ENCODE peak calls at places on chromosome 9, in six cellular contexts. O, K, D, Z, M and F are unnamed samples.

GRCh38 chr9:124776952-124777645 is at the start of gene OLFML2A:
- DNase-seq in O (peak), Z (peak), K (peak), M (no peak), D (peak), F (no peak)

GRCh38 chr9:133787749-133788015 is 49.5 kb upstream of the SARDH start:
- DNase-seq in D (no peak), K (no peak), O (no peak), M (peak), Z (no peak), F (no peak)

GRCh38 chr9:94713446-94714185 is 12.9 kb upstream of the AOPEP start:
- DNase-seq in K (no peak), O (no peak), D (no peak), M (no peak), Z (no peak), F (no peak)

GRCh38 chr9:132243156-132244074 is 81.6 kb downstream of the NTNG2 start:
- DNase-seq in M (no peak), D (no peak), Z (peak), O (no peak), K (no peak), F (peak)

GRCh38 chr9:113563856-113564514 is 100.5 kb downstream of the RGS3 start:
- DNase-seq in O (peak), Z (no peak), D (no peak), M (no peak), K (no peak), F (no peak)

GRCh38 chr9:28445211-28445610 is 871.9 kb upstream of the C9orf72 start:
- DNase-seq in M (no peak), D (no peak), Z (no peak), O (no peak), K (no peak), F (no peak)

GRCh38 chr9:71876106-71876505 is 34.9 kb downstream of the ABHD17B start:
- DNase-seq in Z (no peak), O (no peak), K (no peak), M (no peak), D (no peak), F (no peak)

GRCh38 chr9:114099523-114100270 is 605 bp upstream of the KIF12 start:
- DNase-seq in Z (no peak), M (no peak), O (no peak), D (no peak), K (no peak), F (peak)

GRCh38 chr9:76453785-76454184 is 5.2 kb upstream of the GCNT1 start:
- DNase-seq in K (no peak), Z (no peak), O (no peak), D (no peak), M (no peak), F (no peak)

GRCh38 chr9:112325600-112325999 is 7.8 kb downstream of the PTBP3 start:
- DNase-seq in M (no peak), D (no peak), Z (no peak), O (no peak), K (no peak), F (no peak)

GRCh38 chr9:94018628-94019027 is 63.5 kb upstream of the BARX1 start:
- DNase-seq in Z (no peak), M (no peak), K (no peak), D (no peak), O (no peak), F (no peak)

GRCh38 chr9:38010918-38011704 is 57.9 kb downstream of the SHB start:
- DNase-seq in Z (no peak), K (no peak), D (no peak), M (no peak), O (no peak), F (no peak)

GRCh38 chr9:98927724-98928123 is 16.0 kb upstream of the COL15A1 start:
- DNase-seq in Z (peak), O (no peak), M (no peak), D (no peak), K (no peak), F (no peak)

GRCh38 chr9:83981126-83981871 is 694 bp downstream of the RMI1 start:
- DNase-seq in K (no peak), Z (peak), M (peak), O (no peak), D (peak), F (peak)

GRCh38 chr9:134962065-134962997 is 44.6 kb upstream of the FCN1 start:
- DNase-seq in M (no peak), O (peak), D (no peak), K (no peak), Z (no peak), F (no peak)

GRCh38 chr9:88905506-88905905 is 85.8 kb upstream of the S1PR3 start:
- DNase-seq in Z (no peak), O (no peak), M (no peak), K (no peak), D (no peak), F (no peak)

GRCh38 chr9:14652729-14653377 is 40.4 kb downstream of the ZDHHC21 start:
- DNase-seq in D (peak), O (no peak), M (no peak), K (no peak), Z (no peak), F (peak)

GRCh38 chr9:20276762-20277161 is 345.5 kb downstream of the MLLT3 start:
- DNase-seq in M (no peak), D (no peak), O (no peak), K (no peak), Z (no peak), F (no peak)

GRCh38 chr9:83714316-83714715 is 6.6 kb upstream of the UBQLN1 start:
- DNase-seq in Z (no peak), O (no peak), D (no peak), K (no peak), M (no peak), F (no peak)

GRCh38 chr9:84673806-84674205 is 4.3 kb downstream of the NTRK2 start:
- DNase-seq in Z (no peak), K (no peak), D (no peak), M (no peak), O (no peak), F (no peak)

GRCh38 chr9:91163773-91164471 is 197.8 kb downstream of the AUH start:
- DNase-seq in M (no peak), D (no peak), K (no peak), O (no peak), Z (no peak), F (no peak)

GRCh38 chr9:105426657-105427056 is 21.2 kb upstream of the FSD1L start:
- DNase-seq in D (no peak), Z (no peak), O (no peak), M (no peak), K (no peak), F (no peak)

GRCh38 chr9:8053501-8053900 is 253.9 kb upstream of the DMAC1 start:
- DNase-seq in Z (no peak), K (no peak), M (no peak), D (no peak), O (no peak), F (no peak)

GRCh38 chr9:134130503-134131375 is 5.1 kb upstream of the WDR5 start:
- DNase-seq in K (peak), M (peak), D (no peak), Z (peak), O (peak), F (peak)

GRCh38 chr9:131554088-131554864 is 9.0 kb downstream of the PRRT1B start:
- DNase-seq in M (no peak), K (no peak), O (no peak), Z (no peak), D (no peak), F (no peak)

GRCh38 chr9:6896562-6896961 is 138.8 kb downstream of the KDM4C start:
- DNase-seq in K (no peak), D (no peak), Z (no peak), M (no peak), O (no peak), F (no peak)

GRCh38 chr9:86939311-86939710 is 8.0 kb downstream of the GAS1 start:
- DNase-seq in O (no peak), D (no peak), Z (no peak), K (no peak), M (no peak), F (no peak)

GRCh38 chr9:134661791-134662142 is 20.2 kb downstream of the COL5A1 start:
- DNase-seq in D (no peak), M (no peak), Z (no peak), K (no peak), O (no peak), F (peak)

GRCh38 chr9:115891929-115892328 is 261.7 kb upstream of the PAPPA start:
- DNase-seq in K (no peak), Z (no peak), O (no peak), D (no peak), M (no peak), F (no peak)

GRCh38 chr9:14560194-14560593 is 133.0 kb downstream of the ZDHHC21 start:
- DNase-seq in Z (no peak), D (no peak), M (no peak), O (no peak), K (no peak), F (no peak)

GRCh38 chr9:134373953-134374300 is 47.7 kb downstream of the RXRA start:
- DNase-seq in M (no peak), D (no peak), O (no peak), K (no peak), Z (peak), F (no peak)

GRCh38 chr9:109699019-109699418 is 81.0 kb upstream of the PALM2AKAP2 start:
- DNase-seq in K (no peak), M (no peak), Z (no peak), O (no peak), D (no peak), F (no peak)

GRCh38 chr9:133112361-133113026 is 8.5 kb downstream of the RALGDS start:
- DNase-seq in K (no peak), D (no peak), Z (peak), M (no peak), O (no peak), F (no peak)

GRCh38 chr9:5425006-5425628 is 12.6 kb downstream of the PLGRKT start:
- DNase-seq in O (no peak), Z (no peak), D (peak), K (no peak), M (no peak), F (no peak)

GRCh38 chr9:129835128-129835859 is at the start of the genes C9orf78 and USP20:
- DNase-seq in Z (peak), D (peak), K (peak), O (peak), M (peak), F (peak)
- TF ChIP-seq CTCF in Z (no peak), D (no peak), K (no peak), O (no peak), M (no peak), F (no peak)

GRCh38 chr9:127847833-127848755 is 6.4 kb downstream of the ENG start:
- DNase-seq in Z (no peak), O (no peak), M (no peak), D (no peak), K (no peak), F (no peak)
- TF ChIP-seq POLR2A in Z (no peak), O (no peak), M (no peak), D (no peak), K (no peak), F (no peak)

GRCh38 chr9:136401173-136401922 is 1.4 kb upstream of the SNAPC4 start:
- DNase-seq in O (no peak), Z (no peak), M (no peak), D (no peak), K (no peak), F (no peak)

GRCh38 chr9:136398286-136398685 is 1.7 kb downstream of the SNAPC4 start:
- DNase-seq in O (no peak), M (no peak), K (no peak), Z (no peak), D (no peak), F (no peak)

GRCh38 chr9:136402067-136402466 is 2.1 kb upstream of the SNAPC4 start:
- DNase-seq in K (no peak), Z (no peak), D (no peak), O (no peak), M (no peak), F (no peak)

GRCh38 chr9:136399176-136400037 is 563 bp downstream of the SNAPC4 start:
- DNase-seq in D (no peak), M (no peak), Z (no peak), K (no peak), O (no peak), F (peak)

DNA sequence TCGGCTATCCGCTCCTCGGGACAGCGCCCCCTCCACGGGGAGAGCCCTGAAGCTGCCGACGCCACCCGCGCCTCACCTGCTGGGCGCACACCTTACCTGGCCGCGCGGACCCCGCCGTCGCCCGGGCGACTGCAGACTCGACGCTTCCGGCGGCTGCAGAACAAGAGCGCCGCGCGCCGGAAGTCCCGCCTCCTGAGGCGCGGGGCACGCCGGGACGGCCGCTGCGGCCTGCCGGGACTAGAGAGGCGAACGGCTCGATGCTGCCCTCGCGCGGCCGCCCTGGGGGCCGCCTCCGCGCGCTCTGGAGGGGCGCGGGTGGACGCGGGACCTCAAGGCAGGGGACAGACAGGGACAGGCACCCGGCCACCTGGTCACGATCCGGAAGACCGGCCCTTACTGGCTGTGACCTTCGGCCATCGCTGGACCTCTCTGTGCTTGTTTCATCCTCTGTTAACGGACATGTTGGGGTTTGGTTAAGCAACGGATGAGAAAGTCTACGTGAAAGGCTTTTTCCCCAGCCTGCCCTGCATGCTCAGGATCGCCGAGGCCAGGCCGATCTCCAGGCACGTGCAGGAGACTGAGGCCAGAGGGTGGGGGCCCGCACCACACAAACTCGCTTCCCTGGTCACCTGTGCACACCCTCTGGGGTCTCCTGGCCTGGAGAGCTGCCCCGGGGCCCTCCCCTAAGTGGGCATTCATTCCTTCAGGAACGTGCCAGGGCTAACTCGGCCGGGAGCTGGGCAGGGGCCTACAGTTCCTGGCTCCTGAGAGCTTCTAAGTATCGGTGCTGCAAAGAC is at the start of gene SNAPC4:
- DNase-seq in D (peak), Z (peak), M (peak), K (peak), O (peak), F (peak)
- TF ChIP-seq CTCF in D (peak), Z (peak), M (peak), K (peak), O (peak), F (peak)

DNA sequence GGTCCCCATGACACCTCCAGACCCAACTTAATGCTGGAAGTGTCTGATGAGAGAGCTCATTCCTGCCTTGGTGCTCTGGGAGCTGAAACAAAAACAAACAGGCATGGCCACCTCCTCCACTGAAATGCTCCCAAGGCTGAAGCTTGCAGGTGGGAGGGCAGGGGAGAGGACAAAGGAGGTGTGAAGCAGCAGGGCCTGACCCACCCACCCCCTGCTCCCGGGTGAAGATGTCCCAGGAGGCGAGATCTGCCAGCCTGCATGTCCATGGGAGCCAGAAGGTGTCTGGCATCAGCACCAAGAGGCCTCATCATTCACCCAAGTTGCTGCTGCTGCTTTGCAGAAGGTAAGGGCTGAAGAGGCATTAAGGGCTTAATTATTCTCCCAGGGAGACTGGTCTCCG is 4.2 kb upstream of the CCIN start:
- DNase-seq in M (no peak), O (no peak), Z (no peak), D (no peak), K (no peak), F (no peak)
- TF ChIP-seq POLR2A in M (no peak), O (no peak), Z (no peak), D (no peak), K (no peak), F (no peak)